ENCODE peak calls at places on chromosomes 13 and 19, in seven cellular contexts. E is tibial nerve; U is heart left ventricle; V is effector memory CD4-positive, alpha-beta T cell; C is GM23248; X is CD8-positive, alpha-beta memory T cell; S is WERI-Rb-1. O is an unnamed sample.
A peak's percentile ranks its signal among the peaks of the same experiment; 100 is the strongest.

GRCh38 chr19:17932485-17933338 is at the start of gene CCDC124:
- DNase-seq in E (peak; percentile 80), U (peak; percentile 92), V (peak; percentile 84), C (peak; percentile 96), X (peak; percentile 93), S (peak; percentile 95), O (peak; percentile 94)

GRCh38 chr13:30796132-30796832 is 60.9 kb downstream of the ALOX5AP start:
- DNase-seq in E (no peak), U (no peak), V (no peak), C (peak; percentile 78), X (no peak), S (no peak), O (peak; percentile 19)

GRCh38 chr19:3699071-3699740 is 1.1 kb downstream of the PIP5K1C start:
- DNase-seq in E (peak; percentile 45), U (peak; percentile 62), V (no peak), C (peak; percentile 82), X (no peak), S (peak; percentile 69), O (peak; percentile 74)

GRCh38 chr19:41427647-41428480 is 690 bp upstream of the B3GNT8 start:
- DNase-seq in E (peak; percentile 30), U (peak; percentile 39), V (peak; percentile 61), C (peak; percentile 60), X (peak; percentile 70), S (no peak), O (peak; percentile 86)

GRCh38 chr19:8261881-8262280 is 46.3 kb downstream of the CD320 start:
- DNase-seq in E (no peak), U (no peak), V (no peak), C (no peak), X (no peak), S (no peak), O (no peak)

GRCh38 chr13:113879506-113880360 is 15.9 kb upstream of the GAS6 start:
- DNase-seq in E (no peak), U (peak; percentile 70), V (no peak), C (no peak), X (no peak), S (no peak), O (no peak)

GRCh38 chr19:40804783-40805242 is 5.8 kb downstream of the EGLN2 start:
- DNase-seq in E (no peak), U (no peak), V (no peak), C (peak; percentile 24), X (no peak), S (peak; percentile 49), O (no peak)

GRCh38 chr13:113758651-113759524 is at the start of gene TMEM255B:
- DNase-seq in E (peak; percentile 69), U (peak; percentile 88), V (peak; percentile 44), C (peak; percentile 84), X (peak; percentile 48), S (peak; percentile 94), O (no peak)

GRCh38 chr13:21539687-21540086 is 64.3 kb downstream of the MICU2 start:
- DNase-seq in E (no peak), U (no peak), V (no peak), C (no peak), X (no peak), S (no peak), O (no peak)

GRCh38 chr19:13979224-13979623 is 26.9 kb downstream of the RFX1 start:
- DNase-seq in E (no peak), U (no peak), V (no peak), C (no peak), X (no peak), S (no peak), O (no peak)

GRCh38 chr19:2574971-2575630 is 99.2 kb downstream of the GADD45B start:
- DNase-seq in E (no peak), U (no peak), V (no peak), C (no peak), X (no peak), S (no peak), O (no peak)

GRCh38 chr19:28466107-28467045 is 746.6 kb downstream of the UQCRFS1 start:
- DNase-seq in E (peak; percentile 26), U (peak; percentile 30), V (no peak), C (peak; percentile 66), X (peak; percentile 52), S (peak; percentile 60), O (peak; percentile 67)

DNA sequence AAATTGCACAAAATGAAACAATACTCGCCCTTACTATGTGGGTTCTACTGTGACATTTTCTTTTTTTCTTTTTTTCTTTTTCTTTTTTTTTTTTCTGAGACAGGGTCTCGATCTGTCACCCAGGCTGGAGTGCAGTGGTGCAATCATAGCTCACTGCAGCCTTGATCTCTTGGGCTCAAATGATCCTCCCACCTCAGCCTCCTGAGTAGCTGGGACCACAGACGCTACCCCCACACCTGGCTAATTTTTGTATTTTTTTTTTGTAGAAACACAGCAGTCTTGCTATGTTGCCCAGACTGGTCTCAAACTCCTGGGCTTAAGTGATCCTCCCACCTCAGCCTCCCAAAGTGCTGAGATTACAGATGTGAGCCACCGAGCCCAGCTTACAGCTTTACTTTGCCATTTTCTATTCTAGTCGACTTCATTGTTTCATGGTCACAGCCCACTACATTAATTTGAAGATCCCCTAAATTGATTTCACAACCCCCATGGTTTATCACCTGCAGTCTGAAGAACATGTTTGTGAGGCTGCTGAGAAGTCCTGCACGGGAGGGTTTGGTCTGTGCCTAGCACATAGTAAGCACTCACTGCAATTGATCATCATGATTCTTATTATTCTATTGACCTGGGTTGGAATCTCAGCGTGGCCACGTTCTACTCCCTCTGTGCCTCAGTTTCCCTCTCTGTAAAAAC is 3.8 kb downstream of the BCL3 start:
- DNase-seq in E (no peak), U (no peak), V (no peak), C (no peak), X (no peak), S (no peak), O (no peak)
- H3K4me3 ChIP-seq in E (no peak overlapping the region), U (peak overlapping the region; percentile 56), V (peak overlapping the region; percentile 76), C (peak overlapping the region; percentile 69), X (peak overlapping the region; percentile 43), S (no peak overlapping the region), O (no peak overlapping the region)

GRCh38 chr13:110068176-110068473 is 238.8 kb downstream of the COL4A1 start:
- DNase-seq in E (no peak), U (no peak), V (no peak), C (no peak), X (no peak), S (no peak), O (no peak)

GRCh38 chr13:110067355-110068175 is 239.4 kb downstream of the COL4A1 start:
- DNase-seq in E (no peak), U (no peak), V (no peak), C (no peak), X (no peak), S (no peak), O (no peak)

GRCh38 chr13:110073982-110074381 is 233.0 kb downstream of the COL4A1 start:
- DNase-seq in E (no peak), U (no peak), V (no peak), C (no peak), X (no peak), S (peak; percentile 39), O (no peak)

GRCh38 chr13:110070511-110071120 is 236.3 kb downstream of the COL4A1 start:
- DNase-seq in E (no peak), U (no peak), V (no peak), C (peak; percentile 82), X (no peak), S (no peak), O (no peak)

DNA sequence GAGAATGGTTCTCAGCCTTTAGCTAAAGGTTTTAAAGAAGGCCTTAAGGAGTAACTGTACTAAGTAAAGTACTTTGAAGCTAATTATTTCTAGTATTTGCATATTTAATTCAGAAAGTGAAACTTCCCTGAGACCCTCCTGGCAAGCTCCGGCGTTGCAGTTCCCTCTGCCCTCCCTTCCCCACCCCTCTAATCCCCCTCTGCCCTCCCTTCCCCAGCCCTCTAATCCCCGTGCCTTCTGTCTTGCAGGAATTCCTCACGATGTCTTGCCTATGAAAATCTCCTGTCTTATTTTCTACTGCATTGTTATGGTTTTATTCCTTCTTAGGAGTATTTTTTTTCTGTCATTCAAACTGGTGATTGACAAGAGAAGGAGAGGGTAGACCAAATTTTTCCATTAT is 236.9 kb downstream of the COL4A1 start:
- DNase-seq in E (no peak), U (no peak), V (no peak), C (no peak), X (no peak), S (peak; percentile 79), O (no peak)
- H3K27ac ChIP-seq in E (no peak overlapping the region), U (no peak overlapping the region), V (no peak overlapping the region), C (no peak overlapping the region), X (no peak overlapping the region), S (peak overlapping the region; percentile 1), O (no peak overlapping the region)

DNA sequence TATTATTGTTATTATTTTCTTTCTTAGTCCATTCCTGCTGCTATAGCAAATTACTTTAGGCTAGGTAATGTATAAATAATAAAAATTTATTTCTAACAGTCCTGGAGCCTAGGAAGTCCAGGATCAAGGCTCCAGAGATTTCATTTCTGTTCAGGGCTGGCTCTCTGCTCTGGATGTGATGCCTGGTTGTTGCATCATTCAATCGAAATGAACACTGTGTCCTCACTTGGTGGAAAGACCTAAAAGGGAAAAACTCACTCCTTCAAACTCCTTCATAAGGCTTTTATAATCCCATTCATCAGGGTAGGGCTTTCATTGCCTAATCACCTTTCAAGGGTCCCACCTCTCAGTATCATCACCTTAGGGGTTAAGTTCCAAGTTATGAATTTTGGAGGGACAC is 395.0 kb downstream of the EFNB2 start:
- DNase-seq in E (no peak), U (no peak), V (no peak), C (no peak), X (no peak), S (no peak), O (no peak)
- H3K4me3 ChIP-seq in E (no peak overlapping the region), U (no peak overlapping the region), V (no peak overlapping the region), C (no peak overlapping the region), X (no peak overlapping the region), S (no peak overlapping the region), O (no peak overlapping the region)

GRCh38 chr19:43265664-43266025 is 3.7 kb downstream of the PSG9 start:
- DNase-seq in E (no peak), U (no peak), V (no peak), C (no peak), X (no peak), S (no peak), O (no peak)
- H3K27ac ChIP-seq in E (no peak overlapping the region), U (no peak overlapping the region), V (no peak overlapping the region), C (peak overlapping the region; percentile 91), X (no peak overlapping the region), S (no peak overlapping the region), O (no peak overlapping the region)

GRCh38 chr13:40318366-40318765 is 348.1 kb downstream of the FOXO1 start:
- DNase-seq in E (no peak), U (peak; percentile 81), V (no peak), C (peak; percentile 15), X (no peak), S (peak; percentile 82), O (no peak)
- H3K4me3 ChIP-seq in E (no peak overlapping the region), U (no peak overlapping the region), V (no peak overlapping the region), C (no peak overlapping the region), X (no peak overlapping the region), S (no peak overlapping the region), O (no peak overlapping the region)

O was measured in HL-60.